ENCODE peak calls at places on chromosome 11, in nine cellular contexts. I is HCT116, A is PC-3, M is neural progenitor cell, C is GM23338, Z is hepatocyte, U is OCI-LY7, J is GM23248, O is SK-N-SH. N is an unnamed sample.

GRCh38 chr11:46895821-46896220 is 22.5 kb downstream of the LRP4 start:
- DNase-seq in I (no peak), A (no peak), M (no peak), C (no peak), Z (no peak), U (no peak), J (peak; percentile 33), O (no peak), N (no peak)

GRCh38 chr11:73271936-73272679 is at the start of gene P2RY6:
- DNase-seq in I (no peak), A (peak; percentile 97), M (no peak), C (peak; percentile 28), Z (peak; percentile 58), U (no peak), J (peak; percentile 73), O (peak; percentile 87), N (peak; percentile 87)

GRCh38 chr11:100637706-100638105 is 49.4 kb upstream of the ARHGAP42 start:
- DNase-seq in I (no peak), A (no peak), M (no peak), C (no peak), Z (no peak), U (no peak), J (no peak), O (no peak), N (no peak)

GRCh38 chr11:123166095-123166559 is 28.9 kb downstream of the CLMP start:
- DNase-seq in I (no peak), A (peak; percentile 57), M (peak; percentile 70), C (peak; percentile 92), Z (peak; percentile 77), U (peak; percentile 4), J (peak; percentile 61), O (peak; percentile 64), N (no peak)

GRCh38 chr11:66854729-66855211 is 2.1 kb upstream of the LRFN4 start:
- DNase-seq in I (no peak), A (no peak), M (no peak), C (no peak), Z (no peak), U (no peak), J (no peak), O (no peak), N (no peak)

GRCh38 chr11:58902881-58903280 is 36.4 kb upstream of the GLYATL1 start:
- DNase-seq in I (no peak), A (no peak), M (no peak), C (no peak), Z (no peak), U (no peak), J (no peak), O (no peak), N (no peak)

GRCh38 chr11:26194871-26195270 is 137.1 kb upstream of the ANO3 start:
- DNase-seq in I (no peak), A (no peak), M (no peak), C (no peak), Z (no peak), U (no peak), J (no peak), O (no peak), N (no peak)

GRCh38 chr11:30406978-30407762 is 84.3 kb downstream of the ARL14EP start:
- DNase-seq in I (no peak), A (peak; percentile 1), M (peak; percentile 64), C (peak; percentile 78), Z (no peak), U (no peak), J (no peak), O (no peak), N (no peak)

GRCh38 chr11:94845622-94846021 is 77.5 kb downstream of the AMOTL1 start:
- DNase-seq in I (no peak), A (peak; percentile 93), M (no peak), C (no peak), Z (peak; percentile 25), U (no peak), J (no peak), O (no peak), N (no peak)

GRCh38 chr11:120185678-120186407 is 25.0 kb upstream of the OAF start:
- DNase-seq in I (no peak), A (no peak), M (no peak), C (no peak), Z (peak; percentile 52), U (no peak), J (no peak), O (peak; percentile 53), N (no peak)

GRCh38 chr11:75570559-75571139 is 8.6 kb downstream of the SERPINH1 start:
- DNase-seq in I (no peak), A (no peak), M (no peak), C (no peak), Z (no peak), U (no peak), J (no peak), O (no peak), N (no peak)

GRCh38 chr11:11243258-11243789 is 109.7 kb downstream of the CSNK2A3 start:
- DNase-seq in I (no peak), A (no peak), M (no peak), C (no peak), Z (peak; percentile 28), U (no peak), J (peak; percentile 24), O (no peak), N (no peak)

GRCh38 chr11:100791873-100792272 is 104.8 kb downstream of the ARHGAP42 start:
- DNase-seq in I (no peak), A (peak; percentile 80), M (no peak), C (peak; percentile 57), Z (no peak), U (no peak), J (peak; percentile 8), O (no peak), N (no peak)

GRCh38 chr11:64028398-64029115 is 7.2 kb upstream of the FLRT1 start:
- DNase-seq in I (no peak), A (no peak), M (peak; percentile 96), C (peak; percentile 96), Z (peak; percentile 78), U (peak; percentile 24), J (peak; percentile 17), O (peak; percentile 81), N (no peak)

GRCh38 chr11:123103326-123103980 is 41.5 kb upstream of the HSPA8 start:
- DNase-seq in I (peak; percentile 60), A (peak; percentile 87), M (peak; percentile 62), C (peak; percentile 73), Z (peak; percentile 68), U (peak; percentile 51), J (peak; percentile 86), O (peak; percentile 76), N (peak; percentile 60)

GRCh38 chr11:63485777-63486176 is 5.2 kb downstream of the PLAAT5 start:
- DNase-seq in I (no peak), A (no peak), M (no peak), C (no peak), Z (no peak), U (no peak), J (no peak), O (no peak), N (no peak)

GRCh38 chr11:43747130-43747802 is 66.7 kb downstream of the HSD17B12 start:
- DNase-seq in I (no peak), A (no peak), M (no peak), C (no peak), Z (peak; percentile 26), U (no peak), J (no peak), O (no peak), N (no peak)

DNA sequence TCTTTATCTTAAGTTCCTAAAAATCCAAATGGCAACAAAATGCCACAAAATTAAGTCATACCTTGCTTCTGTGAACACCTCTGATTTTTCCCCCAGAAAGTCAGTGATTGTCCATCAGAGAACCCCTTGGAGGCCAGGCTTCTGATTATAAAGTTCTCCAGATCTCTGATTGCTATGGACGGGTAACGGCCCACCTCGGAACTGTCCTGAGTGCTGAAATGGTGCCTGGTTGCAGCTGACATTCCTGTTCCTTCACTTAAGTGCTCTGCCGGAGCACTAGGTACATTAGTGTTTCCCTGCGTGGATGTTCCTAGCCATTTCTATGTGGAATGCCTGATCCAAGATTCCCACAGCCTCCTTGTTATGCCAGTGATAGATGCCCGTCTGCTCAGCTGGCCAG is 85.0 kb downstream of the CHST1 start:
- DNase-seq in I (no peak), A (peak; percentile 43), M (peak; percentile 65), C (peak; percentile 66), Z (peak; percentile 61), U (no peak), J (peak; percentile 50), O (no peak), N (peak; percentile 40)
- TF ChIP-seq EZH2phosphoT487 in I (no peak), A (no peak), M (no peak), C (no peak), Z (no peak), U (no peak), J (no peak), O (no peak), N (no peak)

DNA sequence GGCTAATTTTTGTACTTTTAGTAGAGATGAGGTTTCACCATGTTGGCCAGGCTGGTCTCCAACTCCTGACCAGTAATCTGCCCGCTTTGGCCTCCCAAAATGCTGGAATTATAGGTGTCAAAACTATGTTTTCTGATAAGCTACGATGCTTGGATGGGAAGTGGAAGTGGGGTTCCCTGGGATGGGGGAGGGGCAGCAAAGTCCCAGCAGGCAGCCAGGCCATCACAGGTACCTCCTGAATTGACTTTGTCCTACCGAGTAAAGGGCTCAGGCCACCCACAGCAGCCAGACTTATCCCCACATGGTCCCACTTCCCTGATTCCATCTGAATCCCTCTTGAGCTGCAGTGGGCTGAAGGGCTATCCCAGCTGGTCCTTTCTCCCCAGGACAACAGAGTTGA is 6.9 kb downstream of the FTH1 start:
- DNase-seq in I (no peak), A (no peak), M (no peak), C (no peak), Z (no peak), U (no peak), J (no peak), O (no peak), N (no peak)
- TF ChIP-seq EZH2phosphoT487 in I (no peak), A (no peak), M (no peak), C (no peak), Z (no peak), U (no peak), J (no peak), O (no peak), N (no peak)

DNA sequence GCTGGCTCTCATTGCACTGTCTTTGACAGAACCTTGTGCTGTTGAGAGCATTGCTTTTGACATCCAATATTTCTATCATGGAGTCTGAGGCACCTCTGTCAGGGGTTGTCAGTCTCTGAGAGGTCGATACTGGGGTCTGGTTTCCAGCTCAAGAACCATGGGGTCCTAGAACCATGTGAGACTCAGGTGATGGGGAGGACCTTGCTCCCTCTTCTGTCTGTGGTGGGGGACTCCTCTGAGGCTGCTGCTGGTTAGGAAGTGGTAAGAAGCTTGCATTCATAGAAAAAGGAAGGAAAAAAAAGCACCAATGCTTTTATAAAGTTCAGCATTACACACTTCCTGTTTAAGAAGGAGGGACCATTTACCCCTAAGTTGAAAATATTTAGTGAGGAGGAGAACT is 91.8 kb upstream of the CD44 start:
- DNase-seq in I (no peak), A (no peak), M (no peak), C (no peak), Z (no peak), U (peak; percentile 50), J (no peak), O (no peak), N (no peak)
- TF ChIP-seq EZH2phosphoT487 in I (no peak), A (no peak), M (no peak), C (no peak), Z (no peak), U (no peak), J (no peak), O (no peak), N (no peak)

DNA sequence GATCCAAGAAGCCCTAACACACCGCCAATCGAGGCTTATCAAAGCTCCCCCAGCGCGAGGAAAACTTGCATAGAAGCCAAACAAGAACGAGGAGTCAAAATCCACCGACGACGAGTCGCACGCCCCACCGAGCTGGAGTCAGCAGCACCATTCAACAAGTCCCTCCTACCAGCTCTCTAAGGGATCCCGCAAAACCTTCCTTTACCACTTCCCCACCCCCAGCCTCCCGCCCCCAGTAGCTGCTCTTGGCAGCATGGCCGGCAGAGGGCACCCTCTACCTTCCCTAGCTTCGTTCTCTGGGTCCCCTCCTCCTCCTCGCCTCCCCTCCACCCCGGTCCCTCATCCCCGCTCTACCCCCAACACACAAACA is 1.4 kb downstream of the BDNF start:
- DNase-seq in I (peak; percentile 82), A (peak; percentile 88), M (peak; percentile 95), C (peak; percentile 97), Z (peak; percentile 94), U (peak; percentile 60), J (peak; percentile 92), O (peak; percentile 90), N (peak; percentile 70)
- TF ChIP-seq EZH2phosphoT487 in I (no peak), A (no peak), M (peak; percentile 11), C (no peak), Z (no peak), U (no peak), J (no peak), O (no peak), N (no peak)